ENCODE peak calls at places on chromosomes 11 and 22, in ten cellular contexts. D, F, R, S, Z, L, I, A, B and J are unnamed samples. For H3K4me1 and H3K27me3, the result is how much of the 10 kb centered on the place peaks cover.

GRCh38 chr11:100637706-100638105 is 49.4 kb upstream of the ARHGAP42 start:
- DNase-seq in R (no peak), B (no peak), F (no peak), L (no peak), I (no peak), D (no peak), Z (no peak), S (no peak), A (no peak), J (no peak)

GRCh38 chr11:79963886-79964660 is 523.2 kb upstream of the TENM4 start:
- DNase-seq in B (no peak), F (no peak), Z (no peak), I (no peak), D (no peak), A (no peak), L (no peak), R (no peak), S (no peak), J (no peak)

GRCh38 chr11:2583605-2583958 is 116.2 kb downstream of the KCNQ1OT1 start:
- DNase-seq in D (no peak), S (peak), Z (no peak), I (no peak), R (no peak), L (no peak), B (no peak), A (no peak), F (no peak), J (peak)

GRCh38 chr11:79438631-79439429 is 2.0 kb downstream of the TENM4 start:
- DNase-seq in B (no peak), A (no peak), R (no peak), F (no peak), D (peak), I (no peak), Z (peak), L (no peak), S (no peak), J (peak)

GRCh38 chr11:706957-707816 is 1.2 kb downstream of the EPS8L2 start:
- DNase-seq in F (no peak), B (no peak), S (no peak), D (no peak), I (peak), Z (no peak), L (no peak), A (peak), R (no peak), J (no peak)

GRCh38 chr11:17547051-17547577 is at the start of gene OTOG:
- DNase-seq in L (no peak), R (no peak), F (no peak), I (peak), D (no peak), B (no peak), S (no peak), A (peak), Z (peak), J (peak)

GRCh38 chr11:5293028-5293427 is 8.7 kb downstream of the OR51B4 start:
- DNase-seq in B (no peak), I (no peak), Z (no peak), S (no peak), D (no peak), R (no peak), A (peak), L (no peak), F (no peak), J (no peak)

GRCh38 chr22:28333106-28333505 is 346.5 kb downstream of the TTC28 start:
- DNase-seq in S (no peak), Z (no peak), I (no peak), L (no peak), F (no peak), R (no peak), B (no peak), D (no peak), A (no peak), J (no peak)

GRCh38 chr22:43553451-43554258 is 141.8 kb downstream of the MPPED1 start:
- DNase-seq in D (no peak), B (peak), S (no peak), A (no peak), F (no peak), Z (no peak), L (no peak), I (no peak), R (no peak), J (no peak)

GRCh38 chr11:80727315-80727714 is 1286.5 kb upstream of the TENM4 start:
- DNase-seq in Z (peak), S (no peak), A (peak), L (no peak), F (no peak), I (no peak), R (no peak), B (no peak), D (no peak), J (no peak)

GRCh38 chr11:104781719-104782376 is 116.4 kb downstream of the CASP12 start:
- DNase-seq in S (no peak), L (no peak), A (peak), Z (no peak), B (no peak), F (peak), D (no peak), R (no peak), I (no peak), J (no peak)

GRCh38 chr22:22692707-22693530 is 48.5 kb downstream of the GGTLC2 start:
- DNase-seq in R (peak), B (no peak), A (peak), Z (no peak), D (no peak), L (no peak), I (peak), F (no peak), S (peak), J (peak)

DNA sequence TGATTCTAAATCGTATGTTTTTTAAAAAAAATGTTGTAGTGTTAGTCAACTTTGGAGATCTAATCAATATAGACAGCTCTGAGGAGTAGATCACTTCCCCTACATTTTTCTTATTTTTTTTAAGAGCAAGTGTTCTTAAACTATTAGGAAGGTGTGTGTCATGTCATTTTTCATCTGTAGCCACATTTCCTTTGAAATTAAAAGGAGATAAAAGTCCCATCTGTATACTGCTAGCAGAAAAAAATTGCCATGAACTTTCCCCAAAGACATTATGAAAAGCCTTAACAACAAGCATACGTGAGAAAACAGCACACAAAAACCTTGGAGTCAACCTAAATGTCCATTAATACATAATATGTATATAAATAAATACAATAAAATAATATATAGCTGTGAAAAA is 286.6 kb downstream of the ETS1 start:
- DNase-seq in F (no peak), S (no peak), Z (no peak), R (peak), D (no peak), A (no peak), I (no peak), L (no peak), B (no peak), J (no peak)
- H3K4me1 ChIP-seq in F (under half), S (half or more), Z (under half), R (half or more), D (under half), A (under half), I (under half), L (under half), B (under half), J (under half)

GRCh38 chr22:39554170-39554569 is 16.4 kb upstream of the CACNA1I start:
- DNase-seq in Z (no peak), F (no peak), R (no peak), I (no peak), A (no peak), L (no peak), S (no peak), D (no peak), B (no peak), J (no peak)
- H3K27me3 ChIP-seq in Z (under half), F (half or more), R (under half), I (under half), A (under half), L (under half), S (under half), D (under half), B (under half), J (under half)

DNA sequence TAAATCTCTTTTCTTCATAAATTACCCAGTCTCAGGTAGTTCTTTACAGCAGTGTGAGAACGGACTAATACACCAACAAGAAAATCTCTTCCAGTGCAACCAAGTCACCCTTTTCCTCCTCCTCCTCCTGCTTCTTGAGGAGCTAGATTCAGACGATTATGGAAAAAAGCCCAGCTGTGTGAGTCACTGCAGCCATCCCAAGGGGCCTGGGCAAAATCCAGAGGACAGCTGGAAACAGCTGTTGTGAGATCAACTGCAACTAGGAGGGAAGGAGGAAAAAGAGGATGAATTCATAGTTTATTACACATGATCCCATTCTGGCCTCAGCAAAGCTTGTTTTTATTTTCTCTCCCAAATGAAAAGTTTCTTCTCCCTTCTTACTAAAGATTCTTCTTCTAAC is 32.9 kb downstream of the RBFOX2 start:
- DNase-seq in A (peak), R (no peak), S (no peak), Z (no peak), D (peak), F (no peak), L (no peak), B (peak), I (no peak), J (no peak)
- H3K4me3 ChIP-seq in A (no peak), R (no peak), S (no peak), Z (no peak), D (no peak), F (no peak), L (no peak), B (no peak), I (no peak), J (no peak)

GRCh38 chr11:96335389-96335788 is 7.6 kb downstream of the MAML2 start:
- DNase-seq in S (no peak), B (no peak), I (no peak), L (no peak), A (no peak), Z (no peak), F (no peak), D (no peak), R (no peak), J (no peak)

GRCh38 chr11:96338910-96339703 is 3.9 kb downstream of the MAML2 start:
- DNase-seq in F (no peak), L (no peak), I (peak), B (peak), R (peak), S (no peak), Z (no peak), A (peak), D (no peak), J (no peak)

GRCh38 chr11:96339704-96340554 is 3.1 kb downstream of the MAML2 start:
- DNase-seq in L (no peak), A (no peak), S (no peak), Z (no peak), I (no peak), R (no peak), B (no peak), F (no peak), D (no peak), J (no peak)

GRCh38 chr11:96340555-96340885 is 2.5 kb downstream of the MAML2 start:
- DNase-seq in R (no peak), I (no peak), D (no peak), B (no peak), F (no peak), S (no peak), L (no peak), A (no peak), Z (no peak), J (no peak)

DNA sequence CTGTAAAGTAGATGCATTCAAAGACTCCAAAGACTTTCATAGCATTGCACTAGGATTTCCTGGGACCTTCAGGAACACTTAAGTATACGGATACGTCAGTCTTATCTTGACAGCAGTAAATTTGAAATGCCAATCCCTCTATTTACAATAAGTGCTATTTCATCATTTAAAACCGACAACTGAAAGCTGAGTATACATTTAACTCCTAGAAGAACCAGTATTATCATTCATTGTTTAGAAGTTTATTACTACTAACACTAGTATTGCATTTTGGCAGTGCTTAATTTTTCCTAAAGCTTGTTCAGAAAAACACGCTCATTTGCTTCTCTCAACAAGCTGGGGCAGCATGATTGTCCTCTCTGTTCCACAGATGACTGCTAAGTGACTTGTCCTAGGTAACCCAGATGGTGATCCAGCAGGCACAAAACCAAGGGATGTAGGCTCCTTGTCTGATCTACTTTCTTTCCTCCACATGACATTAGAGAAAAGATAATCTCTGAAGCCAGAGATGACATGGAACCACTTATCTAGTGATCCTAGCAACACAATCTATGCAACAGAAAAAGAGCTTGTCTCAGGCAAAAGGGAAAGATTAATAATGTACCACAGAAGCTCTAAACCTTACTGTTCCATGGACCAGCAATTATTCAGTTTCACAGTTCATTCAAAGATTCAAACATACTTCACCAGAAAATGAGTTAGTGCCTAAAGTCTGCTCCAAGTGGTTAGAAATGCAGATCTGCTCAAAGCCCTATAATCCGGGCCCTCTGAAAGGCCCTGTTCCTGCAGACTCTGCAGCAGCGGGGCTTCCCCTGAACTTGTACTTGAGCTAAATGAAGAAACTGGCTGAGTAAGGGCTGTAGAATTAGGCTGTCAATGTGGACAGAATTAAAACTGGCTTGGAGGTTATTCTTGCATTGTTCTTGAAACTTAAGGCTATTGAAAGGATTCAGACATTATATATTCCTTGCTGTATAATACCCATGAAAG is 5.2 kb downstream of the MAML2 start:
- DNase-seq in R (peak), Z (peak), F (no peak), S (no peak), I (no peak), D (no peak), A (no peak), B (no peak), L (no peak), J (peak)
- H3K4me1 ChIP-seq in R (half or more), Z (under half), F (under half), S (half or more), I (half or more), D (under half), A (under half), B (half or more), L (under half), J (half or more)

DNA sequence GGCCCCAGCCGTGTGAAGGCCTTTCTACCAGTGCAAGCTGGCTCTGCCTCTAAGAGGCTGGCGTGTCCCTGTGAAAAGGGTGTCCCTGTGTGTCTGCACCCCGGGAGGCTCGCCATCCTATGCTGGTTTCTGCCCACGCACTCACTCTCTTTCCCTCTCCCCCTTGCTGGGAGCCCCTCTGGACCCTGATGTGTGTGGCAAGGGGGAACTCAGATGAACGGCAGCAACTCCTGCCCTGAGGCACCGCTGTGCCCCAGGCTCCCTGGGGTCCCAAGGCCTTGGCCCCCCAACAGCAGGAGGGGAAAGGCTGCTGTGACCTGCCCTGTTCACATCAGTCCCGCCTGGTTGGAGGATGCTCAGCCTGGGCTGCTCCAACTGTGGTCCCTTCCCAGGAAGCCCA is 19.3 kb upstream of the LRRC32 start:
- DNase-seq in F (no peak), D (no peak), I (no peak), B (no peak), S (no peak), L (no peak), A (no peak), Z (no peak), R (no peak), J (no peak)
- H3K27me3 ChIP-seq in F (under half), D (under half), I (under half), B (under half), S (under half), L (under half), A (under half), Z (under half), R (under half), J (under half)

DNA sequence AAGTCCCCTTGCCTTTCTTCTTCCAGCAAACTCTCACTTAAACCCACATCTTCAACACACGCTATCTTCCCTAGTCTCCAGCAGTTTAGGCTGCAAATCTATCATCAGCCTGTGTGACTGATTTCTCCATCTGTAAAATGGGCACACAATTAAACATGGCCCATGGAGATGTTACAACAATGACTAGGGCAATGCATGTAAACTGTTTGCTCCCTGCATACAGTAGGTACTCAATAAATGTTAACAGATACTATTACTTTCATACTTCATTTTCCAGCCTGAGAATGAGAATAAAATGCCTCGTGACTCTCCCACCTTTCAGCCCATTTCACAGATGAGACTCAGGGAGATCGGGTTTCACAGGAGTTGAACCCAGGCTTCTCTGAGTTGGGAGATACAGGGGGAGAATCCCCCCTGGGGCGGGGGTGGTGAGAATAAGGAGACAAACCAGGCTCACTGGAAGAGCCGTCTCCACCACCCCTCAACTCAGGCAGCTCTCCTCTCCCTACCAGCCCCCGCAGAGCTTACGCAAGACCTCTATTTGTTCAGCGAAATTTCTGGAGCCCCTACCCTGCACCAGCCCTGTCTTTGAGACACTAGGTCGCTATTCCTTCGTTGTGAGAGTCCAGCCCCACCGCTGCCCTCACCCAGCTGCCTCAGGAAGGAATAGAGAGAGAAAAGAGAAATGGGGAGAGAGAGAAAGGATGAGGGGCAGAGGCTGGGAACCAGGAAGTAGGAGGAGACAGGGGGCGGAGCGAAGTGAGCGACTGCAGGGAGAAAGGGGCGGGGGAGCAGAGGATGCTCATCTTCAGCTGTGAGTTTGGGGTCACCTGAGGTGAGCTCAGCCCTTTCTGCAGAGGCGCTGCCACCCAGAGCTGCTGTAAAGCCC is 42.1 kb upstream of the KLHL35 start:
- DNase-seq in I (no peak), Z (peak), S (peak), D (peak), R (peak), B (no peak), F (no peak), L (no peak), A (no peak), J (no peak)
- H3K4me3 ChIP-seq in I (no peak), Z (no peak), S (no peak), D (no peak), R (no peak), B (peak), F (no peak), L (no peak), A (no peak), J (no peak)

DNA sequence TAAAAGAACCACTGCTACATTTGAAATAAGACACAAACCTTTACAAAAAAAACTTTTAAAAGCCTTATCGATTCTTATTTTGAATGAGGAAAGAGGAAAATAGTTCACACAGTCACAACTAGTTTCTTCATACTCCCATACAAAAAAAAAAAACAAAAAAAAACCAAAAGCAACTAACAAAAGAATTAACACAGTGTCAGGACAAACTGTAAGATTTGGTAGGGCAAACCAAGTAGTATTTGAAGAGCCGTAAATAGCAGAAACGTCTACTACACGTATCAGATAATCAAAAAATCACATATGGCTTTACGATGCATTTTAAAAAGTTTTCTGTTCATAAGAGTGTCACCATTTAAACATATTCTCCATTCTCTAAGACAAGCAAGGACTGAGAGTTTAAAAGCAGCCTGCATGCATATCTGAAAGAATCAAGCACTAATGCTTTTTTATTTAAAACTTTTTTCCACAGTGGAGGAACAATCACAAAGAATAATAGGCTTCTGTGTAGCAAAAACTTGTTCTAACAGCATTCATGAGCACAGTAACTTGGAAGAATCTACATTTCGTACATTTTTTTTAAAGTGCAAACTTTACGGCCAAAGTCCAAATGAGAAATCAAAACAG is 2.2 kb downstream of the PICALM start:
- DNase-seq in B (no peak), R (no peak), Z (no peak), L (no peak), A (no peak), D (no peak), I (no peak), F (no peak), S (no peak), J (peak)
- H3K4me1 ChIP-seq in B (half or more), R (half or more), Z (under half), L (under half), A (under half), D (under half), I (half or more), F (under half), S (under half), J (under half)